ENCODE peak calls at places on chromosomes 7 and 10, in six cellular contexts. One of them, this sample, is unnamed.

GRCh38 chr7:127189074-127189473 is 63.7 kb downstream of the GRM8 start:
- DNase-seq in GM12892: no peak
- DNase-seq in NB4: no peak
- DNase-seq in DMS53: peak; percentile 99
- DNase-seq in NCI-H510A treated with DMSO at 0.1 percent for 48 hours: peak; percentile 72
- DNase-seq in NT2/D1: no peak
- DNase-seq in this sample: no peak

GRCh38 chr10:128254486-128254885 is 128.3 kb upstream of the MKI67 start:
- DNase-seq in GM12892: no peak
- DNase-seq in NB4: peak; percentile 10
- DNase-seq in DMS53: no peak
- DNase-seq in NCI-H510A treated with DMSO at 0.1 percent for 48 hours: no peak
- DNase-seq in NT2/D1: no peak
- DNase-seq in this sample: no peak

GRCh38 chr10:71379118-71379781 is 17.5 kb upstream of the CDH23 start:
- DNase-seq in GM12892: no peak
- DNase-seq in NB4: no peak
- DNase-seq in DMS53: no peak
- DNase-seq in NCI-H510A treated with DMSO at 0.1 percent for 48 hours: no peak
- DNase-seq in NT2/D1: no peak
- DNase-seq in this sample: no peak

GRCh38 chr10:110067960-110068770 is 60.4 kb downstream of the ADD3 start:
- DNase-seq in GM12892: peak; percentile 21
- DNase-seq in NB4: peak; percentile 69
- DNase-seq in DMS53: no peak
- DNase-seq in NCI-H510A treated with DMSO at 0.1 percent for 48 hours: no peak
- DNase-seq in NT2/D1: no peak
- DNase-seq in this sample: no peak

GRCh38 chr10:93039721-93040120 is 20.9 kb upstream of the CYP26C1 start:
- DNase-seq in GM12892: no peak
- DNase-seq in NB4: peak; percentile 81
- DNase-seq in DMS53: peak; percentile 39
- DNase-seq in NCI-H510A treated with DMSO at 0.1 percent for 48 hours: no peak
- DNase-seq in NT2/D1: no peak
- DNase-seq in this sample: no peak

GRCh38 chr7:99794585-99795502 is 10.9 kb upstream of the CYP3A4 start:
- DNase-seq in GM12892: no peak
- DNase-seq in NB4: no peak
- DNase-seq in DMS53: no peak
- DNase-seq in NCI-H510A treated with DMSO at 0.1 percent for 48 hours: no peak
- DNase-seq in NT2/D1: no peak
- DNase-seq in this sample: no peak

GRCh38 chr7:157002819-157003421 is 7.5 kb downstream of the MNX1 start:
- DNase-seq in GM12892: no peak
- DNase-seq in NB4: no peak
- DNase-seq in DMS53: no peak
- DNase-seq in NCI-H510A treated with DMSO at 0.1 percent for 48 hours: no peak
- DNase-seq in NT2/D1: no peak
- DNase-seq in this sample: no peak

GRCh38 chr7:26525413-26526287 is 234.0 kb downstream of the SNX10 start:
- DNase-seq in GM12892: no peak
- DNase-seq in NB4: no peak
- DNase-seq in DMS53: peak; percentile 81
- DNase-seq in NCI-H510A treated with DMSO at 0.1 percent for 48 hours: peak; percentile 89
- DNase-seq in NT2/D1: no peak
- DNase-seq in this sample: no peak

GRCh38 chr7:134186801-134187200 is 59.7 kb downstream of the LRGUK start:
- DNase-seq in GM12892: no peak
- DNase-seq in NB4: no peak
- DNase-seq in DMS53: no peak
- DNase-seq in NCI-H510A treated with DMSO at 0.1 percent for 48 hours: no peak
- DNase-seq in NT2/D1: no peak
- DNase-seq in this sample: no peak

GRCh38 chr10:58360412-58361004 is 24.7 kb upstream of the TFAM start:
- DNase-seq in GM12892: no peak
- DNase-seq in NB4: no peak
- DNase-seq in DMS53: no peak
- DNase-seq in NCI-H510A treated with DMSO at 0.1 percent for 48 hours: peak; percentile 19
- DNase-seq in NT2/D1: no peak
- DNase-seq in this sample: no peak

GRCh38 chr10:72927485-72927884 is 27.1 kb downstream of the PLA2G12B start:
- DNase-seq in GM12892: no peak
- DNase-seq in NB4: no peak
- DNase-seq in DMS53: no peak
- DNase-seq in NCI-H510A treated with DMSO at 0.1 percent for 48 hours: no peak
- DNase-seq in NT2/D1: no peak
- DNase-seq in this sample: no peak

GRCh38 chr7:43572516-43573049 is 10.3 kb upstream of the STK17A start:
- DNase-seq in GM12892: no peak
- DNase-seq in NB4: peak; percentile 99
- DNase-seq in DMS53: peak; percentile 20
- DNase-seq in NCI-H510A treated with DMSO at 0.1 percent for 48 hours: no peak
- DNase-seq in NT2/D1: no peak
- DNase-seq in this sample: no peak

GRCh38 chr10:110506448-110506847 is 8.7 kb downstream of the DUSP5 start:
- DNase-seq in GM12892: no peak
- DNase-seq in NB4: no peak
- DNase-seq in DMS53: no peak
- DNase-seq in NCI-H510A treated with DMSO at 0.1 percent for 48 hours: no peak
- DNase-seq in NT2/D1: no peak
- DNase-seq in this sample: no peak

GRCh38 chr10:15416034-15416433 is 44.9 kb upstream of the FAM171A1 start:
- DNase-seq in GM12892: no peak
- DNase-seq in NB4: no peak
- DNase-seq in DMS53: no peak
- DNase-seq in NCI-H510A treated with DMSO at 0.1 percent for 48 hours: no peak
- DNase-seq in NT2/D1: no peak
- DNase-seq in this sample: no peak

GRCh38 chr10:100837300-100837699 is 75.5 kb upstream of the SLF2 start:
- DNase-seq in GM12892: no peak
- DNase-seq in NB4: no peak
- DNase-seq in DMS53: no peak
- DNase-seq in NCI-H510A treated with DMSO at 0.1 percent for 48 hours: no peak
- DNase-seq in NT2/D1: no peak
- DNase-seq in this sample: no peak

GRCh38 chr10:119087271-119087897 is 6.8 kb upstream of the EIF3A start:
- DNase-seq in GM12892: no peak
- DNase-seq in NB4: no peak
- DNase-seq in DMS53: no peak
- DNase-seq in NCI-H510A treated with DMSO at 0.1 percent for 48 hours: no peak
- DNase-seq in NT2/D1: no peak
- DNase-seq in this sample: no peak

GRCh38 chr7:42193457-42194111 is 43.4 kb downstream of the GLI3 start:
- DNase-seq in GM12892: no peak
- DNase-seq in NB4: no peak
- DNase-seq in DMS53: no peak
- DNase-seq in NCI-H510A treated with DMSO at 0.1 percent for 48 hours: no peak
- DNase-seq in NT2/D1: no peak
- DNase-seq in this sample: no peak

GRCh38 chr7:132321387-132321786 is 254.9 kb downstream of the PLXNA4 start:
- DNase-seq in GM12892: no peak
- DNase-seq in NB4: peak; percentile 30
- DNase-seq in DMS53: no peak
- DNase-seq in NCI-H510A treated with DMSO at 0.1 percent for 48 hours: no peak
- DNase-seq in NT2/D1: no peak
- DNase-seq in this sample: no peak

GRCh38 chr10:77744249-77744648 is 106.6 kb upstream of the KCNMA1 start:
- DNase-seq in GM12892: no peak
- DNase-seq in NB4: no peak
- DNase-seq in DMS53: no peak
- DNase-seq in NCI-H510A treated with DMSO at 0.1 percent for 48 hours: no peak
- DNase-seq in NT2/D1: no peak
- DNase-seq in this sample: no peak

GRCh38 chr10:49128854-49129253 is 5.0 kb downstream of the FAM170B start:
- DNase-seq in GM12892: no peak
- DNase-seq in NB4: no peak
- DNase-seq in DMS53: no peak
- DNase-seq in NCI-H510A treated with DMSO at 0.1 percent for 48 hours: no peak
- DNase-seq in NT2/D1: no peak
- DNase-seq in this sample: no peak

GRCh38 chr7:84412161-84412969 is 217.8 kb upstream of the SEMA3A start:
- DNase-seq in GM12892: no peak
- DNase-seq in NB4: no peak
- DNase-seq in DMS53: peak; percentile 63
- DNase-seq in NCI-H510A treated with DMSO at 0.1 percent for 48 hours: no peak
- DNase-seq in NT2/D1: no peak
- DNase-seq in this sample: no peak

GRCh38 chr7:86598311-86598710 is 45.4 kb upstream of the GRM3 start:
- DNase-seq in GM12892: peak; percentile 9
- DNase-seq in NB4: peak; percentile 36
- DNase-seq in DMS53: peak; percentile 64
- DNase-seq in NCI-H510A treated with DMSO at 0.1 percent for 48 hours: no peak
- DNase-seq in NT2/D1: peak; percentile 27
- DNase-seq in this sample: no peak

GRCh38 chr7:45700556-45700955 is 126.4 kb downstream of the ADCY1 start:
- DNase-seq in GM12892: no peak
- DNase-seq in NB4: no peak
- DNase-seq in DMS53: no peak
- DNase-seq in NCI-H510A treated with DMSO at 0.1 percent for 48 hours: no peak
- DNase-seq in NT2/D1: no peak
- DNase-seq in this sample: no peak

GRCh38 chr10:123868058-123868995 is 23.3 kb downstream of the CPXM2 start:
- DNase-seq in GM12892: no peak
- DNase-seq in NB4: no peak
- DNase-seq in DMS53: peak; percentile 22
- DNase-seq in NCI-H510A treated with DMSO at 0.1 percent for 48 hours: peak; percentile 89
- DNase-seq in NT2/D1: no peak
- DNase-seq in this sample: no peak

GRCh38 chr7:111860248-111860647 is 298.0 kb upstream of the IMMP2L start:
- DNase-seq in GM12892: no peak
- DNase-seq in NB4: no peak
- DNase-seq in DMS53: no peak
- DNase-seq in NCI-H510A treated with DMSO at 0.1 percent for 48 hours: no peak
- DNase-seq in NT2/D1: no peak
- DNase-seq in this sample: no peak

GRCh38 chr10:132203256-132204077 is 16.7 kb downstream of the DPYSL4 start:
- DNase-seq in GM12892: no peak
- DNase-seq in NB4: no peak
- DNase-seq in DMS53: no peak
- DNase-seq in NCI-H510A treated with DMSO at 0.1 percent for 48 hours: no peak
- DNase-seq in NT2/D1: no peak
- DNase-seq in this sample: no peak

GRCh38 chr7:25959168-25959734 is 192.7 kb upstream of the NFE2L3 start:
- DNase-seq in GM12892: no peak
- DNase-seq in NB4: peak; percentile 52
- DNase-seq in DMS53: peak; percentile 23
- DNase-seq in NCI-H510A treated with DMSO at 0.1 percent for 48 hours: no peak
- DNase-seq in NT2/D1: no peak
- DNase-seq in this sample: no peak

This sample was measured in effector CD8-positive, alpha-beta T cell.